ENCODE peak calls at places on chromosomes 11 and 22, in four cellular contexts. T is BJ, D is neuronal stem cell, C is uterus. B is an unnamed sample. For H3K36me3, the result is how much of the 10 kb centered on the place peaks cover.

GRCh38 chr11:50088231-50088630 is 55.6 kb downstream of the OR4C45 start:
- DNase-seq in T (no peak), D (no peak), C (no peak), B (no peak)

GRCh38 chr11:69007978-69008381 is 5.1 kb downstream of the MRGPRF start:
- DNase-seq in T (no peak), D (no peak), C (peak), B (no peak)

GRCh38 chr11:70470127-70470526 is 71.8 kb downstream of the CTTN start:
- DNase-seq in T (no peak), D (no peak), C (no peak), B (no peak)

GRCh38 chr22:30485362-30485988 is 13.7 kb upstream of the SEC14L3 start:
- DNase-seq in T (no peak), D (peak), C (peak), B (peak)

GRCh38 chr11:70233511-70233919 is 30.4 kb downstream of the FADD start:
- DNase-seq in T (peak), D (no peak), C (peak), B (no peak)

GRCh38 chr11:1074244-1075221 is at the start of gene MUC2:
- DNase-seq in T (no peak), D (no peak), C (peak), B (no peak)

GRCh38 chr11:60917267-60917666 is 3.3 kb downstream of the TMEM109 start:
- DNase-seq in T (no peak), D (no peak), C (no peak), B (no peak)

GRCh38 chr11:130071211-130071712 is 1.6 kb downstream of the APLP2 start:
- DNase-seq in T (no peak), D (no peak), C (no peak), B (no peak)

GRCh38 chr22:45201678-45202332 is 38.1 kb downstream of the NUP50 start:
- DNase-seq in T (peak), D (no peak), C (no peak), B (no peak)

GRCh38 chr11:127098684-127099083 is 98.1 kb upstream of the KIRREL3 start:
- DNase-seq in T (no peak), D (peak), C (no peak), B (no peak)

GRCh38 chr11:101567086-101567485 is 16.7 kb downstream of the TRPC6 start:
- DNase-seq in T (no peak), D (peak), C (no peak), B (peak)

GRCh38 chr22:44647141-44647540 is 54.9 kb upstream of the PRR5 start:
- DNase-seq in T (no peak), D (no peak), C (no peak), B (no peak)

GRCh38 chr11:115921540-115921939 is 417.3 kb upstream of the CADM1 start:
- DNase-seq in T (no peak), D (no peak), C (no peak), B (no peak)

GRCh38 chr11:68763181-68763721 is 11.9 kb upstream of the TESMIN start:
- DNase-seq in T (no peak), D (no peak), C (no peak), B (peak)

GRCh38 chr11:126862664-126863247 is 137.8 kb downstream of the KIRREL3 start:
- DNase-seq in T (no peak), D (no peak), C (no peak), B (no peak)

GRCh38 chr11:109059402-109059801 is 362.6 kb upstream of the C11orf87 start:
- DNase-seq in T (no peak), D (no peak), C (no peak), B (no peak)

GRCh38 chr11:14358729-14359439 is at the start of gene RRAS2:
- DNase-seq in T (no peak), D (peak), C (peak), B (peak)

GRCh38 chr22:49076300-49077035 is 751.2 kb downstream of the BRD1 start:
- DNase-seq in T (no peak), D (peak), C (no peak), B (no peak)

GRCh38 chr22:29141078-29141688 is 64.5 kb upstream of the EMID1 start:
- DNase-seq in T (no peak), D (no peak), C (no peak), B (no peak)

GRCh38 chr11:36018967-36019596 is 75.2 kb downstream of the LDLRAD3 start:
- DNase-seq in T (no peak), D (no peak), C (no peak), B (no peak)

GRCh38 chr11:125451400-125452124 is 44.5 kb downstream of the FEZ1 start:
- DNase-seq in T (no peak), D (peak), C (peak), B (peak)

GRCh38 chr11:120652705-120653335 is 141.3 kb downstream of the GRIK4 start:
- DNase-seq in T (no peak), D (no peak), C (no peak), B (no peak)

GRCh38 chr11:114307524-114308203 is 11.5 kb downstream of the NNMT start:
- DNase-seq in T (peak), D (no peak), C (peak), B (no peak)

GRCh38 chr11:78231962-78232459 is 43.3 kb downstream of the USP35 start:
- DNase-seq in T (peak), D (no peak), C (peak), B (no peak)

GRCh38 chr22:40310081-40310770 is 36.1 kb upstream of the ADSL start:
- DNase-seq in T (peak), D (no peak), C (peak), B (no peak)

GRCh38 chr11:923691-924405 is 1.8 kb upstream of the AP2A2 start:
- DNase-seq in T (no peak), D (no peak), C (no peak), B (no peak)

GRCh38 chr11:72606362-72607100 is 67.7 kb downstream of the PDE2A start:
- DNase-seq in T (no peak), D (no peak), C (no peak), B (no peak)

GRCh38 chr11:797300-798092 is 585 bp downstream of the SLC25A22 start:
- DNase-seq in T (no peak), D (peak), C (peak), B (peak)

DNA sequence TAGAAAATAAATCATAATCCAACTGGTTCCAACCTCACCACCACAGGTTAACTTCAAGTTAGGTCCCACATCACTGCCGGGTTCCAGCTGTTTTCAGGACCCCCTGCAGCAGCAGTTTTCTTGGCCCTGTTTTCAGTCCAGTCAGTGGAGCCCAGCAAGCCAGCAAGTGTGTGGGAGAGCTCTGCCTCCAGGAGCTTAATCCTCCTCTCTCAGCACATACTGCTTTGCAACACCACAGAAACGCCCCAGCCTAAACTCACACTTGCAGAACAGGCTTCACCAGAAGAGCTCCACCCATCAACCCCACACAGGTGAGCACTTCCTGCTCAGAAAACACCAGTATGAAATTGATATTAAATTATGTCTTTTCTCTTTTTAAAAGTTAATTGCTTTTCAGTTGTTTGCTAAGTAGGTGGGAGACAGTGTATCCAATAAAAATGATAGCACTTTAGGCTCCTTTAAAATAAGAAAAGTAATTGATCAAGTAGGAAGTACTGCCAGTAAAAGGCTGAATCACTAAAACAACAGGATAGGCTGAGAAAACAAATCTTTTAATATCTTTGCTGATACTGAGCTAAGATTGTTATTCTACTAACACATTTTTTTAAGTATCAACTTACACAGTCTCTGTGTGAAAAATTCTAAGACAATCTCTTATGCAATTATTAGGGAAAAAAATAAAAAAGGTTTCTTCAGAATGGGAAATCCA is 81.5 kb upstream of the TP53AIP1 start:
- DNase-seq in T (no peak), D (peak), C (no peak), B (no peak)
- H3K4me3 ChIP-seq in T (no peak), D (no peak), C (no peak), B (no peak)

DNA sequence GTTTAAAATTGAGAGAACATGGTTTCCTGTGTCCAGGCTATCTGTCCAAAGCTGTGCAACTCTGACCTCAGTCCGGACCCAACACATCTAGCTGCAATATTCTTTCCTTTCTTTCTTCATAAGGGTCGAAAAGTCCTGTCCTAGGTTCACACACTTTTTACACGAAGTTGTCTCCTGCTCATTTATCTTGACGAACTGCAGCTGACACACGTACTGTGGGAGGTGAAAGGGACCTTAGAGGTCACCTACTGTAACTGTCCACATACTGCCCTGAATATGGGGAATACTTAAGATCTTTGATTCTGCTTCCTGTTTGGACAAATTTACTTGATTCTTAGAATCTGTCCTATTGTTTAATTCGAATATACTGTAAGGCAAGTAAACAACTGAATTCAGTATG is 105.9 kb downstream of the CCDC83 start:
- DNase-seq in T (no peak), D (no peak), C (no peak), B (no peak)
- H3K36me3 ChIP-seq in T (under half), D (half or more), C (under half), B (under half)

GRCh38 chr11:17385926-17386325 is 2.5 kb downstream of the KCNJ11 start:
- DNase-seq in T (no peak), D (no peak), C (no peak), B (no peak)
- H3K4me3 ChIP-seq in T (no peak), D (no peak), C (no peak), B (no peak)

DNA sequence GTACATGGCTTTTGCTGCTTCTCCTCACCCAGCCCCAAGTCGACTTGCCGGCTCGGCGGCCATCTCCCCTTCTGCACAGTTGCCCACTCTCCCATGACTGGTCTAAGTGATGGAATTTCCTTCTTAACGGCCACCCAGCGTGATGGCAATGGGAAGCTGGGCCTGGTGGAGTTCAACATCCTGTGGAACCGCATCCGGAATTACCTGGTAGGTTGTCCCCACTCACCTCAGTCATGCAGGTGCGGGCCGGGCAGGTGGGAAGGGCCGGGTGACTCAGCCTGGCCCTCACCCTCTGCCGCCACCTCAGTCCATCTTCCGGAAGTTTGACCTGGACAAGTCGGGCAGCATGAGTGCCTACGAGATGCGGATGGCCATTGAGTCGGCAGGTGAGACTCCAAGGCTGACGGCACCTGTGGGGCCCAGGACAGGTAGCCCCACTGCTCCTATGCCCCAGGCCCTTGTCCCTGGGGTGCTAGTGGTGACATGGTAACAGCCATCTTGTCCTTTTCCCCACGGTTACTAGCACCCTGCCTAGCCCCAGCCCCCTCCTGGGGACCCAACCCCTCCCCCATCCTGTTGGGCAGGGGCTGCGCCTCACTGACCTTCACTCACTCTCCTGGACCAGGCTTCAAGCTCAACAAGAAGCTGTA is 28.1 kb downstream of the CAPN1 start:
- DNase-seq in T (no peak), D (no peak), C (no peak), B (no peak)
- H3K36me3 ChIP-seq in T (under half), D (half or more), C (under half), B (under half)

B was measured in HAP-1.